ENCODE peak calls at places on chromosomes 4 and X, in eight cellular contexts. One of them, this sample, is unnamed.

GRCh38 chrX:4570141-4570540 is 856.7 kb upstream of the PRKX start:
- DNase-seq in testis: no peak
- DNase-seq in endothelial cell of umbilical vein: no peak
- DNase-seq in PC-3: peak; percentile 65
- DNase-seq in lower lobe of right lung: no peak
- DNase-seq in ascending aorta: no peak
- DNase-seq in hepatocyte: peak; percentile 54
- DNase-seq in fibroblast of lung: no peak
- DNase-seq in this sample: no peak

GRCh38 chrX:48488034-48488433 is 12.0 kb downstream of the FTSJ1 start:
- DNase-seq in testis: no peak
- DNase-seq in endothelial cell of umbilical vein: no peak
- DNase-seq in fibroblast of lung: no peak
- DNase-seq in ascending aorta: no peak
- DNase-seq in lower lobe of right lung: no peak
- DNase-seq in PC-3: peak; percentile 21
- DNase-seq in hepatocyte: no peak
- DNase-seq in this sample: no peak

GRCh38 chr4:23789765-23790164 is 100.1 kb downstream of the PPARGC1A start:
- DNase-seq in testis: no peak
- DNase-seq in PC-3: no peak
- DNase-seq in hepatocyte: peak; percentile 10
- DNase-seq in endothelial cell of umbilical vein: no peak
- DNase-seq in fibroblast of lung: peak; percentile 83
- DNase-seq in ascending aorta: peak; percentile 72
- DNase-seq in lower lobe of right lung: peak; percentile 47
- DNase-seq in this sample: no peak

GRCh38 chrX:68234171-68234910 is 199.0 kb downstream of the OPHN1 start:
- DNase-seq in hepatocyte: no peak
- DNase-seq in ascending aorta: no peak
- DNase-seq in testis: no peak
- DNase-seq in endothelial cell of umbilical vein: no peak
- DNase-seq in fibroblast of lung: no peak
- DNase-seq in PC-3: no peak
- DNase-seq in lower lobe of right lung: no peak
- DNase-seq in this sample: peak; percentile 51

GRCh38 chr4:113943863-113944262 is 35.6 kb downstream of the ARSJ start:
- DNase-seq in ascending aorta: no peak
- DNase-seq in PC-3: peak; percentile 31
- DNase-seq in fibroblast of lung: peak; percentile 87
- DNase-seq in testis: no peak
- DNase-seq in lower lobe of right lung: no peak
- DNase-seq in hepatocyte: no peak
- DNase-seq in endothelial cell of umbilical vein: peak; percentile 22
- DNase-seq in this sample: no peak

GRCh38 chrX:43882294-43882681 is at the start of gene MAOB:
- DNase-seq in fibroblast of lung: peak; percentile 30
- DNase-seq in hepatocyte: peak; percentile 69
- DNase-seq in ascending aorta: peak; percentile 66
- DNase-seq in PC-3: no peak
- DNase-seq in endothelial cell of umbilical vein: no peak
- DNase-seq in lower lobe of right lung: peak; percentile 46
- DNase-seq in testis: peak; percentile 27
- DNase-seq in this sample: no peak

GRCh38 chr4:101186558-101187184 is 160.7 kb downstream of the PPP3CA start:
- DNase-seq in lower lobe of right lung: no peak
- DNase-seq in PC-3: no peak
- DNase-seq in hepatocyte: no peak
- DNase-seq in testis: no peak
- DNase-seq in endothelial cell of umbilical vein: no peak
- DNase-seq in ascending aorta: no peak
- DNase-seq in fibroblast of lung: no peak
- DNase-seq in this sample: no peak

GRCh38 chr4:47251363-47252135 is 212.0 kb downstream of the COMMD8 start:
- DNase-seq in endothelial cell of umbilical vein: no peak
- DNase-seq in testis: peak; percentile 76
- DNase-seq in hepatocyte: no peak
- DNase-seq in fibroblast of lung: no peak
- DNase-seq in ascending aorta: no peak
- DNase-seq in lower lobe of right lung: no peak
- DNase-seq in PC-3: no peak
- DNase-seq in this sample: no peak

GRCh38 chrX:121407627-121408026 is 360.2 kb downstream of the GLUD2 start:
- DNase-seq in endothelial cell of umbilical vein: no peak
- DNase-seq in testis: no peak
- DNase-seq in fibroblast of lung: no peak
- DNase-seq in ascending aorta: no peak
- DNase-seq in PC-3: no peak
- DNase-seq in hepatocyte: no peak
- DNase-seq in lower lobe of right lung: no peak
- DNase-seq in this sample: no peak

GRCh38 chr4:170145120-170145519 is 55.4 kb upstream of the AADAT start:
- DNase-seq in testis: no peak
- DNase-seq in endothelial cell of umbilical vein: no peak
- DNase-seq in fibroblast of lung: no peak
- DNase-seq in ascending aorta: no peak
- DNase-seq in hepatocyte: no peak
- DNase-seq in lower lobe of right lung: no peak
- DNase-seq in PC-3: no peak
- DNase-seq in this sample: no peak

GRCh38 chr4:109701566-109702399 is 1.5 kb downstream of the CASP6 start:
- DNase-seq in PC-3: peak; percentile 21
- DNase-seq in ascending aorta: no peak
- DNase-seq in fibroblast of lung: no peak
- DNase-seq in endothelial cell of umbilical vein: peak; percentile 39
- DNase-seq in hepatocyte: peak; percentile 61
- DNase-seq in lower lobe of right lung: no peak
- DNase-seq in testis: no peak
- DNase-seq in this sample: peak; percentile 10

GRCh38 chr4:88618782-88619485 is 26.7 kb downstream of the HERC3 start:
- DNase-seq in endothelial cell of umbilical vein: no peak
- DNase-seq in hepatocyte: no peak
- DNase-seq in testis: no peak
- DNase-seq in lower lobe of right lung: no peak
- DNase-seq in PC-3: no peak
- DNase-seq in fibroblast of lung: no peak
- DNase-seq in ascending aorta: no peak
- DNase-seq in this sample: no peak

GRCh38 chr4:88613417-88613875 is 21.2 kb downstream of the HERC3 start:
- DNase-seq in testis: no peak
- DNase-seq in fibroblast of lung: peak; percentile 18
- DNase-seq in PC-3: no peak
- DNase-seq in endothelial cell of umbilical vein: peak; percentile 78
- DNase-seq in lower lobe of right lung: no peak
- DNase-seq in ascending aorta: no peak
- DNase-seq in hepatocyte: no peak
- DNase-seq in this sample: no peak

GRCh38 chr4:88619973-88620372 is 27.7 kb downstream of the HERC3 start:
- DNase-seq in hepatocyte: no peak
- DNase-seq in lower lobe of right lung: no peak
- DNase-seq in testis: no peak
- DNase-seq in fibroblast of lung: no peak
- DNase-seq in ascending aorta: no peak
- DNase-seq in endothelial cell of umbilical vein: no peak
- DNase-seq in PC-3: no peak
- DNase-seq in this sample: no peak

GRCh38 chr4:88614058-88614457 is 21.8 kb downstream of the HERC3 start:
- DNase-seq in endothelial cell of umbilical vein: no peak
- DNase-seq in ascending aorta: no peak
- DNase-seq in testis: no peak
- DNase-seq in fibroblast of lung: no peak
- DNase-seq in lower lobe of right lung: no peak
- DNase-seq in PC-3: no peak
- DNase-seq in hepatocyte: no peak
- DNase-seq in this sample: no peak

GRCh38 chr4:88616275-88616996 is 24.2 kb downstream of the HERC3 start:
- DNase-seq in endothelial cell of umbilical vein: no peak
- DNase-seq in ascending aorta: no peak
- DNase-seq in hepatocyte: no peak
- DNase-seq in PC-3: peak; percentile 84
- DNase-seq in fibroblast of lung: peak; percentile 93
- DNase-seq in lower lobe of right lung: no peak
- DNase-seq in testis: no peak
- DNase-seq in this sample: no peak
- H3K4me1 ChIP-seq in endothelial cell of umbilical vein: peaks cover 29% of the 10 kb centered on the region
- H3K4me1 ChIP-seq in ascending aorta: peaks cover 29% of the 10 kb centered on the region
- H3K4me1 ChIP-seq in hepatocyte: peaks cover 17% of the 10 kb centered on the region
- H3K4me1 ChIP-seq in PC-3: peaks cover 61% of the 10 kb centered on the region
- H3K4me1 ChIP-seq in fibroblast of lung: peaks cover 25% of the 10 kb centered on the region
- H3K4me1 ChIP-seq in lower lobe of right lung: peaks cover 26% of the 10 kb centered on the region
- H3K4me1 ChIP-seq in testis: peaks cover 7% of the 10 kb centered on the region
- H3K4me1 ChIP-seq in this sample: peaks cover 14% of the 10 kb centered on the region

DNA sequence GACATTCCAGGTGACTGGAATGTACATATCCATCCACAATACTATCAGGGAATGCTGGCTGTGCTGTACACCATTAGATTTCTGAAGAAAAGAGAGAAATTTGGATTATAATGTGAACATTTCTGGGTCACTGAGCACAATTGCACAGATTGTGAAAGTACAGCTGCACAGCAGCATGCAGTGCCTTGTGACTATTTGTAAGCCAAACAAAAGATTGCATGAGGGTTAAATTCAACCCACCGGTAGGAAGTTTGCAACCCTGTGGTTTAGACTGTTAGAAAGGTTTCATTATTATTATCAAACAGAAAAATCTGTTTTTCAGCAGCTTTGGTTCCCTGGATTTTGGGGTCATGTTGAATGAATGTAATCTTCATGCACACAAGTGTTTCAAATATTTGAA is 24.5 kb downstream of the DDIT4L start:
- DNase-seq in lower lobe of right lung: no peak
- DNase-seq in hepatocyte: no peak
- DNase-seq in testis: no peak
- DNase-seq in PC-3: no peak
- DNase-seq in endothelial cell of umbilical vein: no peak
- DNase-seq in fibroblast of lung: peak; percentile 34
- DNase-seq in ascending aorta: no peak
- DNase-seq in this sample: no peak
- H3K4me3 ChIP-seq in lower lobe of right lung: no peak overlapping the region
- H3K4me3 ChIP-seq in hepatocyte: no peak overlapping the region
- H3K4me3 ChIP-seq in testis: no peak overlapping the region
- H3K4me3 ChIP-seq in PC-3: no peak overlapping the region
- H3K4me3 ChIP-seq in endothelial cell of umbilical vein: no peak overlapping the region
- H3K4me3 ChIP-seq in fibroblast of lung: no peak overlapping the region
- H3K4me3 ChIP-seq in ascending aorta: no peak overlapping the region
- H3K4me3 ChIP-seq in this sample: no peak overlapping the region

DNA sequence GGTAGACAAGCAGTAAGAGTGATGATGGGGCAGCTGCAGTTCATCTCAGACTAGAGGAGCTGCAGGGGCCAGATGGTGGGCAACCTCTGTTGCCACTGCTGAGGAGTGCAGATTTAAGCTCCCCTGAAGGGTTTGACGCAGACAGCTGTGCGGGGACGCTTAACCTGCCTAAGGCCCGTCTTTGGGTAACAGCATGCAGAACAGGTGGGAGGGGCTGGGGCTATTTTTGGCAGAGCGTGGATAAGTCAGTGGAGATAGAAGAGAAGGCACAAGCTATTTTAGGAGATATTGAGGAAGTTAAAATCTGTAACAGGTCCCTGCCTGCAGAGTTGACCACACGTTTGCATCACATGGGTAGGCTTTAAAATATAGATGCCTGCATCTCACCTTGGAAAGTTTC is 10.5 kb downstream of the CD99 start:
- DNase-seq in PC-3: no peak
- DNase-seq in lower lobe of right lung: no peak
- DNase-seq in endothelial cell of umbilical vein: no peak
- DNase-seq in hepatocyte: no peak
- DNase-seq in testis: no peak
- DNase-seq in fibroblast of lung: no peak
- DNase-seq in ascending aorta: no peak
- DNase-seq in this sample: peak; percentile 87
- H3K4me1 ChIP-seq in PC-3: peaks cover 29% of the 10 kb centered on the region
- H3K4me1 ChIP-seq in lower lobe of right lung: peaks cover 81% of the 10 kb centered on the region
- H3K4me1 ChIP-seq in endothelial cell of umbilical vein: peaks cover 63% of the 10 kb centered on the region
- H3K4me1 ChIP-seq in hepatocyte: peaks cover 44% of the 10 kb centered on the region
- H3K4me1 ChIP-seq in testis: peaks cover 70% of the 10 kb centered on the region
- H3K4me1 ChIP-seq in fibroblast of lung: peaks cover 22% of the 10 kb centered on the region
- H3K4me1 ChIP-seq in ascending aorta: peaks cover 34% of the 10 kb centered on the region
- H3K4me1 ChIP-seq in this sample: peaks cover 12% of the 10 kb centered on the region

DNA sequence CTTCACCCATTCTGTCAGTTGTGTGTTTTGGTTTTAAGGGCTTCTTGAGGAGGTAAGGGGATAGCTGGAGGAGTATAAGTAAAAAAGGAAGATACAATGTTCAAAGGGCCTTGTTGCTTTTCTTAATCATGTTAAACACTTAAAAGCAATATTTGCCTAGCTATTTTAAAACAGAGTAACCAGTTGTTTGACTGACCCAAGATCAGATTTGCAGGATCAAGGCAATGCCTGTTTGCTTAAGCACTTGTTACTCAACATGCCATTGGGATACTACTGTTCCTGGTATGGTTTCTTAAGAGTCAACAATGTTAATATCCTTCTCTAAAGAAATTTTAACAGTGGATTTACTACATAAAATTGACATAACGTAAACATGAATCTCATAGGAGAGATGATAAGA is 2.6 kb downstream of the DCLK2 start:
- DNase-seq in endothelial cell of umbilical vein: no peak
- DNase-seq in hepatocyte: no peak
- DNase-seq in PC-3: peak; percentile 14
- DNase-seq in testis: no peak
- DNase-seq in lower lobe of right lung: no peak
- DNase-seq in fibroblast of lung: no peak
- DNase-seq in ascending aorta: no peak
- DNase-seq in this sample: no peak
- H3K4me3 ChIP-seq in endothelial cell of umbilical vein: no peak overlapping the region
- H3K4me3 ChIP-seq in hepatocyte: no peak overlapping the region
- H3K4me3 ChIP-seq in PC-3: no peak overlapping the region
- H3K4me3 ChIP-seq in testis: no peak overlapping the region
- H3K4me3 ChIP-seq in lower lobe of right lung: no peak overlapping the region
- H3K4me3 ChIP-seq in fibroblast of lung: peak overlapping the region; percentile 60
- H3K4me3 ChIP-seq in ascending aorta: peak overlapping the region; percentile 89
- H3K4me3 ChIP-seq in this sample: no peak overlapping the region

DNA sequence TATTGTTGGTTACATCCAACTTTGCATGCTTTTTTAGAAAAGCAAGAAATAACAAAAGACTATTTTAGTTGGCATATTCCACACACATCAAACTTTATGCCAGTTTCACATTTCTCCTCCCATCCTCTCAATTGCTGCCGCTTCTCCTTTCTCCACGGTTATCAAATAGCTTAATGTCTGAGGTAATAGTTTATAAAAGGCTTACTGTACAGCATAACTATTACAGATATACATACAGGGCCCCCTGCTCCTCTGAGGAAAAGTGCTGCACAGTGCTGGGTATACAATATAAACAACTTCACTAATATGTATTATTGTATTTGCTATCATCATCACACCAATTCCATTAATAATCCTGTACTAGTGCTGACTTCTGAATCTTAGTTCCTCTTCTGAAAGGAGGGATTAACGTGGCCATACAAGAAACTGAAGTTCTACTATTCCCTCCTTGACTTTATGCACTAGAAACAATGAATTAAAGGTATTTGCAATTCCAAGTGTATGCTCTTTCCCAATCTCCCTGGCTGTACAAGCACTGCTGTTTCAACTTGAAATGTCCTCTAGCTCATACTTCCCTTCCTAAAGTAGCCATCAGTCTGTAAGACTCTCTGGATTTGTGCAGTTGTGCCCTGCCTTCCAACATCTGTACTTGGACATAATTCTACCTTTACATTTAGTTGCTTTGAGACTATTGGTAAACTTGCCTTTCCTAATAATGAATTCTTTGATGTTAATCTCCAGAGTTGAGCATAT is 2.5 kb downstream of the CCNI start:
- DNase-seq in hepatocyte: peak; percentile 11
- DNase-seq in PC-3: no peak
- DNase-seq in ascending aorta: no peak
- DNase-seq in testis: no peak
- DNase-seq in endothelial cell of umbilical vein: peak; percentile 59
- DNase-seq in lower lobe of right lung: no peak
- DNase-seq in fibroblast of lung: peak; percentile 35
- DNase-seq in this sample: peak; percentile 81
- H3K4me1 ChIP-seq in hepatocyte: peaks cover 17% of the 10 kb centered on the region
- H3K4me1 ChIP-seq in PC-3: peaks cover 25% of the 10 kb centered on the region
- H3K4me1 ChIP-seq in ascending aorta: peaks cover 10% of the 10 kb centered on the region
- H3K4me1 ChIP-seq in testis: peaks cover 17% of the 10 kb centered on the region
- H3K4me1 ChIP-seq in endothelial cell of umbilical vein: peaks cover 22% of the 10 kb centered on the region
- H3K4me1 ChIP-seq in lower lobe of right lung: peaks cover 45% of the 10 kb centered on the region
- H3K4me1 ChIP-seq in fibroblast of lung: peaks cover 6% of the 10 kb centered on the region
- H3K4me1 ChIP-seq in this sample: peaks cover 19% of the 10 kb centered on the region